ENCODE peak calls at places on chromosomes 2 and 18, in nine cellular contexts. S is osteoblast; W is lung; Y is CD4-positive, alpha-beta T cell; D is body of pancreas; U is heart left ventricle; G is H9; B is CD8-positive, alpha-beta T cell; C is mammary epithelial cell. L is an unnamed sample.

GRCh38 chr2:111941531-111941930 is 43.1 kb downstream of the MERTK start:
- DNase-seq in S (no peak), W (no peak), Y (no peak), D (no peak), U (no peak), G (no peak), B (no peak), C (no peak), L (no peak)

GRCh38 chr2:20184067-20184938 is 40.6 kb downstream of the SDC1 start:
- DNase-seq in S (peak; percentile 97), W (peak; percentile 75), Y (no peak), D (no peak), U (no peak), G (no peak), B (no peak), C (peak; percentile 66), L (no peak)

GRCh38 chr18:50131591-50131990 is 63.4 kb downstream of the MYO5B start:
- DNase-seq in S (peak; percentile 66), W (no peak), Y (no peak), D (no peak), U (no peak), G (no peak), B (no peak), C (peak; percentile 67), L (no peak)

GRCh38 chr2:65366595-65367125 is 65.7 kb downstream of the SPRED2 start:
- DNase-seq in S (peak; percentile 93), W (peak; percentile 44), Y (no peak), D (no peak), U (peak; percentile 25), G (no peak), B (no peak), C (peak; percentile 98), L (no peak)

GRCh38 chr2:152468832-152469692 is 134.1 kb downstream of the FMNL2 start:
- DNase-seq in S (no peak), W (no peak), Y (no peak), D (no peak), U (no peak), G (no peak), B (no peak), C (no peak), L (no peak)

GRCh38 chr2:215921884-215922283 is 91.5 kb downstream of the MREG start:
- DNase-seq in S (no peak), W (peak; percentile 35), Y (no peak), D (peak; percentile 29), U (no peak), G (no peak), B (no peak), C (peak; percentile 73), L (no peak)

GRCh38 chr2:166013878-166014277 is 60.3 kb upstream of the TTC21B start:
- DNase-seq in S (no peak), W (no peak), Y (no peak), D (no peak), U (no peak), G (no peak), B (no peak), C (no peak), L (no peak)

GRCh38 chr2:218202266-218202665 is 14.7 kb upstream of the ARPC2 start:
- DNase-seq in S (no peak), W (no peak), Y (no peak), D (no peak), U (no peak), G (no peak), B (no peak), C (no peak), L (no peak)

GRCh38 chr2:162929571-162929970 is 91.0 kb upstream of the KCNH7 start:
- DNase-seq in S (no peak), W (no peak), Y (no peak), D (no peak), U (no peak), G (no peak), B (no peak), C (no peak), L (no peak)

GRCh38 chr2:43176449-43176848 is 50.0 kb downstream of the ZFP36L2 start:
- DNase-seq in S (no peak), W (no peak), Y (no peak), D (no peak), U (no peak), G (no peak), B (no peak), C (no peak), L (no peak)

GRCh38 chr2:79453918-79454317 is 58.9 kb upstream of the CTNNA2 start:
- DNase-seq in S (no peak), W (no peak), Y (no peak), D (no peak), U (no peak), G (no peak), B (no peak), C (no peak), L (no peak)

GRCh38 chr2:238573065-238573778 is 146.5 kb downstream of the ASB1 start:
- DNase-seq in S (no peak), W (no peak), Y (no peak), D (peak; percentile 17), U (no peak), G (peak; percentile 79), B (no peak), C (no peak), L (no peak)

GRCh38 chr2:10709290-10709939 is 12.0 kb upstream of the ATP6V1C2 start:
- DNase-seq in S (no peak), W (no peak), Y (no peak), D (no peak), U (no peak), G (peak; percentile 81), B (no peak), C (peak; percentile 44), L (no peak)

GRCh38 chr18:8842506-8842905 is 137.2 kb downstream of the MTCL1 start:
- DNase-seq in S (no peak), W (no peak), Y (no peak), D (no peak), U (no peak), G (no peak), B (no peak), C (peak; percentile 50), L (no peak)

GRCh38 chr2:211875488-211875887 is 663.1 kb downstream of the ERBB4 start:
- DNase-seq in S (no peak), W (no peak), Y (no peak), D (no peak), U (no peak), G (no peak), B (no peak), C (no peak), L (no peak)

DNA sequence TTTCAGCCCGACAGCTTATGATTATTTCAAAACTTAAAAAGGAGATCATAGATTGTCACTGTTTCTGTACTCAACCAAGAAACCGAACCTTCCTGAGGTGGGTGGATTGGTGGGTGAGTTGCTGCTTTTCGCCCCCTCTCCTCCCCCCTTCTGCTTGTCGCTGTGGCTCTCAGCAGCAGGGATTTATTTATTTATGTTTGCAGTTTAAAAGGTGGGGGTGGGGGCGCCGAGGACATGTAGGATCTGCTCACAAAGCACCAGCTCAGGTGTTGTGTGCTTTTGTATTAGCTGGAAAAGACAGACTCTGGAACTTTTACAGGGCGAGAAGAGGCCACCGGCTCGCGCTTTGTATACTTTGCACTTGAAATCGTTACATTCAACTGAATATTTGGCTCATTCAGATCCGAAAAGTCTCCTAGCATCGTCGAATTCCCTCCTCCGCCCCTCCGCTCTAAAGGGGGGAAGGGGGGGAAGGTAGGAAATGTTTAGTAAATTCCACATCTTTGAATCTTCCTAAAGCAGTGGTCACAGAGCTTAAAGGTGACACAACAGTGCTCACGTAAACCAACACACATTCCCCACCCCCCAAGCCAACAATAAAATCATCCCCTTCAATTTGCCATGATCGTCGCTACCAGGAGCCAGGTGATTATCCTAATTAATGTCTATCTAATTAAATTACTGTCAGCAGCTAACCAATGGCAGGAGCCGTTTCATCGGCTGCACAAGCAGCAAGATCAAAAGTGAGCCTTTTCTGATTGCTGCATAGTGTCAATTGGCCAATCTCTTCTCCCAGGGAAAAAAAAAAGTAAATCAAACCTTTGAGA is 417 bp upstream of the TBR1 start:
- DNase-seq in S (peak; percentile 65), W (no peak), Y (no peak), D (no peak), U (no peak), G (no peak), B (peak; percentile 11), C (no peak), L (no peak)
- TF ChIP-seq CTCF in S (no peak), W (no peak), Y (no peak), D (no peak), U (no peak), G (no peak), B (no peak), C (no peak), L (no peak)

DNA sequence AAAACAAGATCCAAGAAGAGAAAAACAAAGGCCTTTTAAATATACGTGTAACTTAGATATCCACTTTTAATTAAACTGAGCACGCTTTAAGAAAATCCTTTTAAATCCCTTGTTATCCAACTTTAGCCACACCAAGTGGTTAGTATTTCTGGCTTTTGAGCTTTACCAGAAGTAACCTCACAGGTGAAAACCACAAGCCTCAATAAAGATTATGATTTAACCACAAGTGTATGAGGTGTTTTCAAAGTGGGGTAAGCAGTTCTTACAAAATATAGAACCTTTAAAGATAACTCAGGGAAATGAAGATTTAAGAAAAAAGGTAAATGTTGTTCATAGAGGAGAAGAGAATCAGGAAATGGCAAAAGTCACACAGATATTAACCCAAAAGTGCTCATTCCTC is 58.4 kb upstream of the CDCA7 start:
- DNase-seq in S (no peak), W (no peak), Y (no peak), D (no peak), U (no peak), G (no peak), B (no peak), C (peak; percentile 60), L (no peak)
- H3K9me3 ChIP-seq in S (peaks cover 8% of the 10 kb centered on the region), W (no peaks in the 10 kb centered on the region), Y (peaks cover 20% of the 10 kb centered on the region), D (peaks cover 3% of the 10 kb centered on the region), U (no peaks in the 10 kb centered on the region), G (peaks cover 45% of the 10 kb centered on the region), B (no peaks in the 10 kb centered on the region), C (peaks cover 33% of the 10 kb centered on the region), L (no peaks in the 10 kb centered on the region)

DNA sequence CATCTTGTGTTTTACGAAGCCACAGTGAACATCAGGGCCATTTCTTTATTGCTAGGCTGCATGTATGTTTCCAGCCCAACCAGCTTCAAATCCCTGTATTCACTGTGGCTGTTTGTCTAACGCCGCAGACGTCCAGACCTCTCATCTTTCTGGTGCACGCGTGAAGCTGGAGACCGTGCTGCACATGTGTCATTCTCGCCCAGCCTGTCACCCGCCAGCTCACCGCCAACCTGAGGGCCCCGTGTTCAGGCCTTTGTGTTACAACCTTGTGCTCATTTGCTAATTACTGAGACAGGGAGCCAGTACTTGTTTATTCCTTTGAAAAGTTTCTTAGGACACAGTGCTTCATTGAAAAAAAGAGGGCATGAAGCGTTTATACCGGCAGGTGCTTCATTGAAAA is 21.4 kb downstream of the SALL3 start:
- DNase-seq in S (no peak), W (no peak), Y (no peak), D (no peak), U (no peak), G (no peak), B (no peak), C (no peak), L (no peak)
- H3K27ac ChIP-seq in S (no peak overlapping the region), W (no peak overlapping the region), Y (no peak overlapping the region), D (no peak overlapping the region), U (no peak overlapping the region), G (no peak overlapping the region), B (no peak overlapping the region), C (no peak overlapping the region), L (no peak overlapping the region)

DNA sequence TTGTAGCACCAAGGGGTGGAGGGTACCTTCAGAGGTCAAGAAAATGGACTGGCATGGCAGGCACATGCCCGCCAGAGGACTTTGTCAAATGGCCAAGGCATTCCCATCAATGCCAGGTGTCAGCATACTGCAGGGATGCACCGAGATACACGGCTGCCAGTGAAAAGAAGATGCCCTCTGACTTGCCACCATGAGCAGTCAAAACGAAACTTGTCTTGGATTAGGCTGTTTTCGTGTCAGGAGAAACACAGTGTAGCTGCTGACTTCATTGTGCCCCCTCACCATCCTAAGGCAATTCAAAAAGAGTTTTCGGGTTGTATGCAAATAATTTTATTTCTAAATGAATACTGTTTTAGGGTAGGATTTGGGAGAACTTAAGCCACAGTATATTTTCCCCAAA is 181.5 kb downstream of the NAPG start:
- DNase-seq in S (no peak), W (no peak), Y (no peak), D (no peak), U (no peak), G (no peak), B (no peak), C (no peak), L (no peak)
- TF ChIP-seq CTCF in S (no peak), W (no peak), Y (no peak), D (no peak), U (no peak), G (no peak), B (no peak), C (no peak), L (no peak)